ENCODE peak calls at places on chromosomes 13 and 19, in seven cellular contexts. I is H1, A is HCT116, Z is GM12878, W is SK-N-SH, R is K562, M is HepG2. D is an unnamed sample.

GRCh38 chr13:99642006-99642405 is 140.7 kb downstream of the TM9SF2 start:
- DNase-seq in I (no peak), A (no peak), Z (no peak), W (no peak), R (no peak), M (no peak), D (no peak)

GRCh38 chr13:95603887-95604533 is 40.5 kb downstream of the DZIP1 start:
- DNase-seq in I (no peak), A (no peak), Z (no peak), W (no peak), R (no peak), M (peak; percentile 70), D (no peak)

GRCh38 chr19:14002571-14003278 is 3.4 kb downstream of the RFX1 start:
- DNase-seq in I (no peak), A (no peak), Z (peak; percentile 40), W (no peak), R (peak; percentile 5), M (no peak), D (no peak)

GRCh38 chr13:94674609-94675348 is 37.6 kb downstream of the SOX21 start:
- DNase-seq in I (no peak), A (peak; percentile 54), Z (no peak), W (peak; percentile 52), R (peak; percentile 61), M (peak; percentile 59), D (peak; percentile 38)

GRCh38 chr19:23525265-23525862 is 130.1 kb upstream of the ZNF91 start:
- DNase-seq in I (no peak), A (no peak), Z (no peak), W (no peak), R (no peak), M (peak; percentile 9), D (no peak)

GRCh38 chr19:995051-995827 is 5.0 kb upstream of the GRIN3B start:
- DNase-seq in I (no peak), A (no peak), Z (no peak), W (no peak), R (no peak), M (no peak), D (no peak)

GRCh38 chr13:107450931-107451330 is 764.4 kb downstream of the LIG4 start:
- DNase-seq in I (no peak), A (no peak), Z (no peak), W (no peak), R (no peak), M (no peak), D (no peak)

GRCh38 chr13:60112771-60113170 is 51.0 kb downstream of the DIAPH3 start:
- DNase-seq in I (no peak), A (no peak), Z (no peak), W (no peak), R (no peak), M (no peak), D (no peak)

GRCh38 chr19:41869374-41869955 is 7.6 kb upstream of the CD79A start:
- DNase-seq in I (no peak), A (no peak), Z (no peak), W (no peak), R (no peak), M (no peak), D (no peak)

GRCh38 chr13:19182536-19182935 is 912 bp upstream of the TUBA3C start:
- DNase-seq in I (no peak), A (no peak), Z (no peak), W (no peak), R (no peak), M (no peak), D (no peak)

GRCh38 chr13:96822900-96823299 is 171.4 kb downstream of the OXGR1 start:
- DNase-seq in I (no peak), A (peak; percentile 54), Z (no peak), W (peak; percentile 37), R (peak; percentile 17), M (peak; percentile 50), D (no peak)

GRCh38 chr13:61030445-61030844 is 385.2 kb downstream of the PCDH20 start:
- DNase-seq in I (no peak), A (no peak), Z (no peak), W (no peak), R (no peak), M (no peak), D (no peak)

GRCh38 chr13:35136585-35136984 is 194.5 kb downstream of the NBEA start:
- DNase-seq in I (no peak), A (no peak), Z (no peak), W (no peak), R (no peak), M (no peak), D (no peak)

GRCh38 chr19:10151521-10151920 is 31.8 kb upstream of the EIF3G start:
- DNase-seq in I (no peak), A (no peak), Z (no peak), W (no peak), R (no peak), M (no peak), D (no peak)

GRCh38 chr13:42377640-42378382 is 105.9 kb downstream of the AKAP11 start:
- DNase-seq in I (no peak), A (no peak), Z (peak; percentile 100), W (no peak), R (no peak), M (no peak), D (no peak)

GRCh38 chr19:17829855-17830566 is 8.7 kb upstream of the INSL3 start:
- DNase-seq in I (peak; percentile 89), A (peak; percentile 72), Z (no peak), W (peak; percentile 96), R (peak; percentile 88), M (no peak), D (peak; percentile 46)

GRCh38 chr13:47555235-47555634 is 445.8 kb downstream of the SUCLA2 start:
- DNase-seq in I (no peak), A (no peak), Z (no peak), W (no peak), R (no peak), M (no peak), D (no peak)

GRCh38 chr19:39082745-39083598 is 1.2 kb upstream of the ACP7 start:
- DNase-seq in I (no peak), A (no peak), Z (no peak), W (no peak), R (no peak), M (no peak), D (no peak)

GRCh38 chr19:39084732-39085080 is 538 bp downstream of the ACP7 start:
- DNase-seq in I (no peak), A (no peak), Z (no peak), W (no peak), R (no peak), M (no peak), D (peak; percentile 74)

GRCh38 chr19:39083599-39083982 is 577 bp upstream of the ACP7 start:
- DNase-seq in I (no peak), A (no peak), Z (no peak), W (no peak), R (no peak), M (no peak), D (no peak)

GRCh38 chr19:39085392-39085791 is 1.2 kb downstream of the ACP7 start:
- DNase-seq in I (no peak), A (no peak), Z (no peak), W (no peak), R (no peak), M (no peak), D (no peak)

DNA sequence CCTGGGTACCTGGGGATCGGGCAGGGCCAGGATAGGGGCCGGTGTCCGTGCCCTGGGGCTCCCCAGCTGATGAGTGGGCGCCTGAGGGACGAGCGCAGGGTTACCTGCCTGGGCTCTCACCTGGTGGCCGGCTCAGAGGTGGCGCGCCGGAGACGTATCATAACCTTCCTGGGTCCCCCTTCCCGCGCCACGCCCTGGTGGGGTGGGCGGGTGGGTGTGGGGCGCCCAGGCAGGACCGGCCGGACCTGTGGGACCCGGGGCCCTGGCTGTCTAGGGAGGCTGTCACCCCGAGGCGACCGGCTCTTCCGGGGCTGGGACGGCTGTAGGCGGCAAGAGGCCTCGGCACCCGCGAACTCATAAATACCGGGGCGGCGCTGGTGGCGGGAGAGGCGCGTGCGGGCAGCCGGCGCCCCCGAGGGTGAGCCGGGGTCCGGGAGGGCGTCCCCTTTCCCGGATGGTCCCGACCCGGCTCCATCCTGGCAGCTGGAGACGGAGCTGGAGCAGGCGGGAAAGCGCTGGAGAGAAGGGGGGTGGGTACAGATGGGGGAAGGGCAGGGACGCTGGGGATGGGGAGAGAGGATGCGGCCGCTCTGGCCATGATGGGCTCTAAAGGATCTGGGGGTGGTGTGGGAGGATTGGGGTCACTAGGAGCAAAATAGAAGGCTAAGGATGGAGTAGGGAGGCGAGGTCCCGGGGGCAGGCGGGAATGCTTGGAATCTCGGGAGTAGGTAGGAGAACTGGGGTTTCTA is at the start of gene ACP7:
- DNase-seq in I (no peak), A (no peak), Z (no peak), W (peak; percentile 64), R (no peak), M (no peak), D (no peak)
- H3K27ac ChIP-seq in I (no peak within 1 kb of the TSS), A (peak within 1 kb of the TSS; percentile 39), Z (no peak within 1 kb of the TSS), W (no peak within 1 kb of the TSS), R (no peak within 1 kb of the TSS), M (no peak within 1 kb of the TSS), D (peak within 1 kb of the TSS; percentile 67)

GRCh38 chr13:112449545-112449930 is 73.4 kb downstream of the SPACA7 start:
- DNase-seq in I (no peak), A (no peak), Z (no peak), W (peak; percentile 25), R (no peak), M (no peak), D (no peak)
- TF ChIP-seq SIN3A in I (no peak), A (no peak), Z (no peak), W (no peak), R (no peak), M (no peak), D (no peak)

DNA sequence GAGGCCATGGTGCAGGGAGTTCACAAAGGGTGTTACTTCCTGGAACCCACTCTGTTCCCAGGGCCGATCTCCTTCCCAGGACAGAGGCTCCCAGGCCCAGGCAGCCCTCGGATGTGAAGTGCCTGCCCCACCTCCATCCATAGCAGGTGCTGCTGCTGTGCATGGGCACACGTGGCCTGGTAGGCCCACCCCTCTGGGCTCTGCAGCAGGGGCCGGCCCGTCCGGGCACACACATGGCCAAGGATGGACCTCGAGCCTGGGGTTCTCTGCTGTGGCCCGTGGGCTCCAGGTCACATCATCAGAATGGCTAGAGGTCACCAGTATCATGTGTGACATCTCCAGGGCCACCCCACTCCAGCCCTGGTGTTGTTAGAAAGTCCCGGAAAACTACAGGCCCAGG is 71.8 kb downstream of the GADD45B start:
- DNase-seq in I (no peak), A (no peak), Z (no peak), W (no peak), R (no peak), M (no peak), D (no peak)
- H3K27ac ChIP-seq in I (no peak overlapping the region), A (no peak overlapping the region), Z (no peak overlapping the region), W (no peak overlapping the region), R (no peak overlapping the region), M (peak overlapping the region; percentile 100), D (peak overlapping the region; percentile 100)

DNA sequence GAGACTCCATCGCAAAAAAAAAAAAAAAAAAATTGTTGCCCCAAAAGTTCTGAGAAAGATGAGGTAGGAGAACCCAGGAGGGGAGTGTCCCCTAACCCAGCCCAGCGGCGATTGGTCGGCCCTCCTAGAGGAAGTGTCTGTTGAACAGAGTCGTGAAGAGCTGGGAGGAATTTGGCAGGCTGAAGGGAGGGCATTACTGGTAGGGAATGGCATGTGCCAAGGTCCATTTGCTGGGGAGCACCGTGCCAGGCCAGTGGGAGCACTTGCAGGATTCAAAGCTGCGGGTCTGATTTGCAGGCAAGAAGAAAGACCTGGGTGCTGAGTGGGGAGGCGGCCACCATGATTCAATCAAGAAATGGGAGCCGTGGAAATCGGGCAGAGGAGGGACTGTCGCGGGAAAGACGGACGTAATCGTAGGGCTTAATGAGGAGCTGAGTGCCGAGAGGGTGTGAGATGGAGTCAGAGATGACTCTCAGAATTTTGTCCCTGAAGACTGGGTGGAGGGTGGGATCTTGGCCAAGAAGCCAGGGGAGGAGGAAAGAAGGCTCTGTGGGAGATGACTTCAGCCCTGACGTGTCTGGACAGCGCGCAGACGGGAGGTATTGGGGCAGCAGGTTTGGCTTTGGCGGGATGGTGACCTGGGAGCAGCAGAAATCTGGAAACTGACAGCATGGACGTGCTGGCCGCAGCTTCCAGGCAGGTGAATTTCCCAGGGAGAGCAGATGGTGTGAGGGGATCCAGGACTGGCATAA is 15.4 kb downstream of the CERS4 start:
- DNase-seq in I (no peak), A (no peak), Z (no peak), W (no peak), R (no peak), M (no peak), D (no peak)
- TF ChIP-seq SIN3A in I (no peak), A (no peak), Z (no peak), W (no peak), R (no peak), M (no peak), D (no peak)

D was measured in Panc1.